ENCODE peak calls at places on chromosomes 1 and 21, in eight cellular contexts. F, Q, M, O, K, B, T and R are unnamed samples.

GRCh38 chr1:180854456-180854855 is 58.2 kb upstream of the KIAA1614 start:
- DNase-seq in F (no peak), Q (no peak), O (peak; percentile 16), B (no peak), T (no peak), K (no peak), M (no peak), R (no peak)

GRCh38 chr1:73998348-73998959 is 199.5 kb downstream of the LRRIQ3 start:
- DNase-seq in B (peak; percentile 48), Q (peak; percentile 44), O (peak; percentile 54), F (no peak), T (peak; percentile 62), K (no peak), M (peak; percentile 57), R (no peak)

GRCh38 chr1:151985270-151985669 is 8.4 kb downstream of the S100A10 start:
- DNase-seq in B (no peak), K (no peak), M (no peak), F (no peak), T (no peak), Q (no peak), O (no peak), R (no peak)

GRCh38 chr1:22806584-22806983 is 95.9 kb downstream of the EPHB2 start:
- DNase-seq in T (no peak), O (no peak), Q (no peak), M (no peak), B (no peak), K (no peak), F (no peak), R (no peak)

GRCh38 chr1:14876747-14877146 is 276.8 kb upstream of the TMEM51 start:
- DNase-seq in O (no peak), T (no peak), M (no peak), K (no peak), F (no peak), B (no peak), Q (no peak), R (no peak)

GRCh38 chr1:244862354-244862698 is 2.0 kb downstream of the HNRNPU start:
- DNase-seq in Q (no peak), F (no peak), K (no peak), T (peak; percentile 7), B (no peak), M (peak; percentile 24), O (no peak), R (no peak)

GRCh38 chr1:29291756-29292155 is 55.4 kb downstream of the PTPRU start:
- DNase-seq in Q (no peak), F (no peak), O (no peak), K (no peak), B (no peak), M (no peak), T (no peak), R (no peak)

GRCh38 chr1:2493691-2494322 is 17.7 kb downstream of the PLCH2 start:
- DNase-seq in T (no peak), Q (no peak), F (no peak), B (no peak), K (no peak), O (no peak), M (no peak), R (no peak)

GRCh38 chr1:89945852-89946476 is 48.9 kb upstream of the ZNF326 start:
- DNase-seq in T (no peak), M (peak; percentile 63), O (no peak), F (no peak), K (no peak), Q (peak; percentile 62), B (no peak), R (no peak)

GRCh38 chr1:37434292-37434907 is 40.0 kb upstream of the ZC3H12A start:
- DNase-seq in O (peak; percentile 50), M (peak; percentile 58), F (peak; percentile 88), K (peak; percentile 64), B (peak; percentile 33), T (peak; percentile 33), Q (no peak), R (peak; percentile 66)

GRCh38 chr21:45405271-45405818 is 380 bp downstream of the COL18A1 start:
- DNase-seq in F (no peak), T (no peak), B (no peak), Q (no peak), M (peak; percentile 22), K (no peak), O (peak; percentile 52), R (no peak)

GRCh38 chr1:145991799-145992412 is 4.5 kb downstream of the TXNIP start:
- DNase-seq in K (no peak), M (no peak), Q (no peak), T (no peak), O (no peak), B (peak; percentile 55), F (no peak), R (no peak)

GRCh38 chr1:160911925-160912324 is 26.9 kb upstream of the ITLN1 start:
- DNase-seq in K (no peak), O (no peak), M (no peak), T (no peak), F (no peak), B (no peak), Q (no peak), R (no peak)

GRCh38 chr1:209937996-209938959 is at the start of gene SYT14:
- DNase-seq in Q (no peak), B (peak; percentile 33), O (peak; percentile 78), K (no peak), M (peak; percentile 59), F (peak; percentile 83), T (peak; percentile 31), R (no peak)

GRCh38 chr1:181126289-181126688 is 37.8 kb downstream of the IER5 start:
- DNase-seq in K (no peak), M (no peak), B (no peak), T (no peak), F (no peak), O (no peak), Q (no peak), R (no peak)

GRCh38 chr1:168114845-168115244 is 21.9 kb downstream of the GPR161 start:
- DNase-seq in Q (no peak), M (peak; percentile 40), F (no peak), O (peak; percentile 57), T (no peak), K (peak; percentile 54), B (no peak), R (no peak)

GRCh38 chr1:168112673-168113305 is 23.9 kb downstream of the GPR161 start:
- DNase-seq in T (peak; percentile 31), O (peak; percentile 92), Q (peak; percentile 38), F (no peak), M (peak; percentile 92), B (peak; percentile 49), K (no peak), R (no peak)

GRCh38 chr1:168106274-168106673 is 30.5 kb downstream of the GPR161 start:
- DNase-seq in O (no peak), F (no peak), Q (no peak), B (no peak), T (no peak), M (no peak), K (no peak), R (no peak)

GRCh38 chr1:168105846-168106245 is 30.9 kb downstream of the GPR161 start:
- DNase-seq in O (no peak), Q (no peak), B (no peak), K (no peak), F (no peak), M (no peak), T (no peak), R (no peak)

GRCh38 chr1:168110896-168111545 is 25.7 kb downstream of the GPR161 start:
- DNase-seq in T (peak; percentile 8), M (peak; percentile 86), O (peak; percentile 71), K (no peak), F (no peak), Q (no peak), B (no peak), R (no peak)
- TF ChIP-seq CTCF in T (no peak), M (peak; percentile 5), O (no peak), K (no peak), F (no peak), Q (no peak), B (no peak), R (no peak)

DNA sequence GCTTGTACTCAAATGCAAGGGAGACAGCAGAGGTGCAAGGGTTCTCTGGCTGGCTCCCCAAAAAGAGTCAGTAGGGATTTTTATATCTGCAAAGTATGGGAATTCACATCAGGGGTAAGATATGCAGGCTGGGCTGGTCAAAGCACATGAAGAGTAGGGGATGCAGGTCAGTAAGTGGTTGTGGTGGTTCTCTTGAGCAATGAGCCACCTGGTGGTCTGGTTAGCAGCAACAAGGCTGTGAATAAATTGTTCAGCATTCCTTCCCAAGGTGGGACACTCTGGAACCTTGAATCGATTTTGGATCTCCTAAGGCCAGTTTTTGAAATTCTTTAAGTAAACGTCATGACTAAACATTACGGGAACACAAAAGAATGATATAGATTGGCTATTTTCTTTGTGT is 563.0 kb upstream of the NEGR1 start:
- DNase-seq in Q (no peak), T (peak; percentile 15), F (peak; percentile 32), O (peak; percentile 23), K (no peak), M (peak; percentile 37), B (peak; percentile 7), R (no peak)
- TF ChIP-seq CTCF in Q (no peak), T (peak; percentile 35), F (peak; percentile 22), O (peak; percentile 29), K (no peak), M (peak; percentile 19), B (no peak), R (no peak)

DNA sequence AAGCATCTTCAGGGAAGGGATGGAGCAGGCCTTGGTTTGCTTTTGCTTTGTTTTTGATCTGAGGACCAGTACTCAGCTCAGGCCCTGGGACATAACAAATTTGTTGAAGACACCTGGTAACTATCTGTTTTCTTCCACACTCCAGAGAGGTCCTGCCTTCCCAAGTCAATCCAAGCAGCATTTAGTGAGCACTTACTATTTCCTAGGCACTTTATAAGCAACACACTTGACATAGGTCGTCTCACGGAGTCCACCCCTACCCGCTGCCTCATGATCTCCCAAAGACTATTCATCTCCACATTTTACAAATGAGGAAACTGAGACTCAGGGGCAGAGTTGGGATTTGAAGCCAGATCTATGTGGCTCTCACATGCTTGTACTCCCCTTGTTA is 14.4 kb upstream of the EPHA2 start:
- DNase-seq in F (no peak), T (no peak), K (no peak), M (no peak), O (no peak), B (no peak), Q (no peak), R (no peak)
- TF ChIP-seq CTCF in F (no peak), T (no peak), K (no peak), M (no peak), O (no peak), B (no peak), Q (no peak), R (no peak)

GRCh38 chr1:207875532-207875931 is 35.4 kb downstream of the CD34 start:
- DNase-seq in T (no peak), Q (no peak), B (no peak), F (no peak), M (no peak), K (no peak), O (no peak), R (no peak)

GRCh38 chr1:207873055-207873890 is 37.7 kb downstream of the CD34 start:
- DNase-seq in Q (no peak), T (no peak), F (no peak), B (no peak), O (no peak), K (no peak), M (no peak), R (no peak)

GRCh38 chr1:207878939-207879338 is 32.0 kb downstream of the CD34 start:
- DNase-seq in M (no peak), Q (no peak), T (no peak), K (no peak), O (no peak), B (no peak), F (no peak), R (no peak)

GRCh38 chr1:207872655-207873054 is 38.3 kb downstream of the CD34 start:
- DNase-seq in F (no peak), O (no peak), T (no peak), M (no peak), K (no peak), B (no peak), Q (no peak), R (no peak)

GRCh38 chr1:207876129-207876528 is 34.8 kb downstream of the CD34 start:
- DNase-seq in B (no peak), M (no peak), K (no peak), F (peak; percentile 32), O (no peak), Q (no peak), T (no peak), R (no peak)
- TF ChIP-seq CTCF in B (peak; percentile 21), M (no peak), K (no peak), F (no peak), O (peak; percentile 34), Q (no peak), T (peak; percentile 18), R (no peak)